ENCODE peak calls at places on chromosomes 7 and 10, in five cellular contexts. L is pancreas, U is adrenal gland, Z is AG04450, A is BE2C. I is an unnamed sample.

GRCh38 chr7:43791-44540 is 148.4 kb upstream of the FAM20C start:
- DNase-seq in Z (no peak), A (no peak), L (peak), U (no peak), I (no peak)

GRCh38 chr10:109450702-109451101 is 472.6 kb downstream of the XPNPEP1 start:
- DNase-seq in U (no peak), L (no peak), Z (no peak), A (no peak), I (no peak)

GRCh38 chr10:89575037-89575436 is 39.6 kb upstream of the SLC16A12 start:
- DNase-seq in U (no peak), A (no peak), L (no peak), Z (no peak), I (no peak)

GRCh38 chr7:135790371-135790977 is 41.9 kb upstream of the FAM180A start:
- DNase-seq in Z (no peak), U (no peak), A (no peak), L (no peak), I (no peak)

GRCh38 chr10:84818956-84819355 is 490.6 kb downstream of the CCSER2 start:
- DNase-seq in A (no peak), U (no peak), L (no peak), Z (no peak), I (no peak)

GRCh38 chr10:53102424-53102823 is 329.8 kb upstream of the MBL2 start:
- DNase-seq in L (no peak), A (no peak), Z (no peak), U (no peak), I (no peak)

GRCh38 chr10:60910543-60910942 is 33.4 kb downstream of the RHOBTB1 start:
- DNase-seq in Z (no peak), U (peak), L (no peak), A (no peak), I (peak)

GRCh38 chr10:77899080-77899477 is 27.5 kb downstream of the DLG5 start:
- DNase-seq in Z (no peak), U (no peak), L (no peak), A (no peak), I (no peak)

GRCh38 chr7:34059551-34059840 is 154.2 kb downstream of the BMPER start:
- DNase-seq in Z (no peak), L (no peak), U (no peak), A (no peak), I (no peak)

GRCh38 chr7:149156898-149157297 is 9.6 kb downstream of the ZNF398 start:
- DNase-seq in U (no peak), L (no peak), Z (no peak), A (no peak), I (no peak)

GRCh38 chr7:25060487-25061055 is 64.5 kb downstream of the CYCS start:
- DNase-seq in A (no peak), L (no peak), Z (no peak), U (no peak), I (no peak)

GRCh38 chr7:37247881-37248280 is 200.8 kb downstream of the ELMO1 start:
- DNase-seq in A (no peak), L (no peak), U (peak), Z (no peak), I (no peak)

GRCh38 chr10:30854656-30855055 is 177.0 kb downstream of the ZNF438 start:
- DNase-seq in L (no peak), A (no peak), Z (no peak), U (no peak), I (no peak)

GRCh38 chr7:90660100-90660499 is 64.0 kb downstream of the CDK14 start:
- DNase-seq in Z (no peak), L (no peak), U (no peak), A (no peak), I (no peak)

GRCh38 chr7:70720191-70720873 is 411.6 kb upstream of the GALNT17 start:
- DNase-seq in Z (no peak), L (no peak), U (no peak), A (no peak), I (no peak)

GRCh38 chr10:79333513-79333912 is 13.8 kb upstream of the PPIF start:
- DNase-seq in Z (peak), U (no peak), A (no peak), L (no peak), I (no peak)

GRCh38 chr7:88927-89921 is 103.1 kb upstream of the FAM20C start:
- DNase-seq in U (peak), L (peak), A (no peak), Z (no peak), I (no peak)

GRCh38 chr7:97973206-97973658 is 16.8 kb downstream of the OCM2 start:
- DNase-seq in L (peak), U (no peak), Z (no peak), A (peak), I (no peak)

GRCh38 chr10:103843045-103843444 is 12.3 kb downstream of the SH3PXD2A start:
- DNase-seq in A (no peak), U (no peak), Z (no peak), L (no peak), I (no peak)

GRCh38 chr7:1085910-1086421 is 1.9 kb upstream of the GPER1 start:
- DNase-seq in Z (no peak), L (peak), A (no peak), U (no peak), I (no peak)

GRCh38 chr10:50932113-50932512 is 46.7 kb upstream of the A1CF start:
- DNase-seq in U (no peak), A (no peak), Z (no peak), L (no peak), I (no peak)

GRCh38 chr10:132881186-132881920 is 61.0 kb downstream of the CFAP46 start:
- DNase-seq in Z (no peak), A (no peak), U (no peak), L (peak), I (no peak)

GRCh38 chr10:113473851-113474250 is 79.0 kb upstream of the HABP2 start:
- DNase-seq in U (no peak), L (no peak), Z (no peak), A (no peak), I (no peak)

GRCh38 chr7:43198016-43198415 is 85.6 kb downstream of the HECW1 start:
- DNase-seq in U (no peak), L (no peak), A (no peak), Z (no peak), I (no peak)

GRCh38 chr7:133235212-133235883 is 17.5 kb upstream of the EXOC4 start:
- DNase-seq in L (no peak), A (no peak), U (no peak), Z (no peak), I (no peak)

GRCh38 chr7:75842836-75843446 is 29.3 kb upstream of the CCL24 start:
- DNase-seq in L (no peak), U (peak), A (no peak), Z (peak), I (peak)

DNA sequence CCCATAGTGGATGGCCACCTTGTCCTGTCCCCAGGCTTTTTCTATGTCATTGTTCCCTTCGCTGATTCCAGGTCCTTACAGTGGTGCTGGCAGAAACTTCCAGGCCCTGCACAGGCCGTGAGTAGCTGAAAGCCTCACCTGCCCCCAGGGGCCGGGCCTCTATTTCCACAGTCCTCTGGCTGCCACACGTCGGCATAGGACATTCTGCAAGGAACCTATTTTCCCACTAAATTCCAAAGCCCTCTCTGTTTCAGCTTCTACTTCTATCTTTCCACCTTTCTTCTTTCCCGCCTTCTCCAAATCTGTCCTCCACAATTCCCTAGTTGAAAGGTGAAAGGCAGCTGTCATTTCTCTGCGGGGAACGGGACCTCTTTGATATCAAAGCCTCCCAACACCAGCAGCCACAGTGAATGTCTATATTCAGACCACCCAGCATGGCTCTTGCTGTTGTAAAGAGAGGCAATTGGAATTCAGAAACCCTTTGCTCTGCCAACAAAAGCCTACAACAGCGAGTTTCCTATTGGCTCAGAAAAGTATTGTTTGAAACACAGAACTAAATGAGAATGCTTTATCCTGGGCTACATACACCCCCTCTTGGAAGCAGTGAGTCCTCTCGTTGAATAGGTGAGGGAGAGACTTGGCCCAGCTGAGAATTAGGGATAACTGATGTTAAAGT is 607.7 kb downstream of the GALNT17 start:
- DNase-seq in A (no peak), Z (no peak), L (no peak), U (no peak), I (no peak)
- TF ChIP-seq CTCF in A (no peak), Z (no peak), L (no peak), U (no peak), I (no peak)

GRCh38 chr7:10860516-10860915 is 113.2 kb upstream of the PHF14 start:
- DNase-seq in U (no peak), A (no peak), L (no peak), Z (no peak), I (no peak)
- H3K4me3 ChIP-seq in U (no peak), A (no peak), L (no peak), Z (no peak), I (no peak)

GRCh38 chr7:111329367-111330234 is 232.7 kb downstream of the IMMP2L start:
- DNase-seq in Z (no peak), A (no peak), L (no peak), U (no peak), I (no peak)
- TF ChIP-seq CTCF in Z (peak), A (no peak), L (no peak), U (no peak), I (no peak)

GRCh38 chr7:27179503-27180430 is 5.3 kb downstream of the HOXA11 start:
- DNase-seq in L (peak), U (peak), A (peak), Z (no peak), I (no peak)
- H3K4me3 ChIP-seq in L (no peak), U (no peak), A (no peak), Z (peak), I (no peak)

GRCh38 chr10:68869623-68870022 is 31.5 kb upstream of the DDX50 start:
- DNase-seq in A (no peak), U (no peak), Z (no peak), L (no peak), I (no peak)
- TF ChIP-seq CTCF in A (no peak), U (no peak), Z (no peak), L (no peak), I (no peak)

GRCh38 chr10:35335133-35335532 is 1.2 kb upstream of the CCNY start:
- DNase-seq in U (no peak), Z (no peak), L (no peak), A (no peak), I (no peak)
- H3K4me3 ChIP-seq in U (no peak), Z (peak), L (peak), A (peak), I (peak)

GRCh38 chr10:82377608-82378007 is 502.6 kb downstream of the NRG3 start:
- DNase-seq in Z (no peak), U (peak), L (no peak), A (peak), I (no peak)
- TF ChIP-seq CTCF in Z (no peak), U (peak), L (no peak), A (peak), I (no peak)

GRCh38 chr7:101123703-101124068 is 3.2 kb upstream of the SERPINE1 start:
- DNase-seq in L (no peak), Z (no peak), U (no peak), A (no peak), I (no peak)

GRCh38 chr7:101122933-101123702 is 3.8 kb upstream of the SERPINE1 start:
- DNase-seq in A (no peak), L (no peak), Z (no peak), U (no peak), I (no peak)

GRCh38 chr7:101124376-101125056 is 2.4 kb upstream of the SERPINE1 start:
- DNase-seq in Z (peak), A (no peak), U (no peak), L (no peak), I (no peak)

GRCh38 chr7:101120315-101120714 is 6.6 kb upstream of the SERPINE1 start:
- DNase-seq in Z (no peak), A (no peak), L (no peak), U (no peak), I (no peak)

GRCh38 chr7:101121996-101122932 is 4.6 kb upstream of the SERPINE1 start:
- DNase-seq in U (peak), Z (peak), L (no peak), A (no peak), I (no peak)
- H3K4me3 ChIP-seq in U (no peak), Z (peak), L (no peak), A (no peak), I (peak)

GRCh38 chr7:55524558-55525310 is 47.6 kb downstream of the VOPP1 start:
- DNase-seq in L (no peak), A (no peak), Z (no peak), U (peak), I (no peak)
- TF ChIP-seq CTCF in L (no peak), A (no peak), Z (no peak), U (no peak), I (no peak)

I was measured in GM12864.